ENCODE peak calls at places on chromosomes 2 and 18, in nine cellular contexts. One of them, this sample, is unnamed.

GRCh38 chr2:188765522-188765921 is 208.7 kb upstream of the COL3A1 start:
- DNase-seq in C1 segment of cervical spinal cord: no peak
- DNase-seq in iPS-NIHi11: peak; percentile 25
- DNase-seq in body of pancreas: no peak
- DNase-seq in NCI-H1092 treated with DMSO at 0.1 percent for 48 hours: no peak
- DNase-seq in osteocyte: no peak
- DNase-seq in ACHN: peak; percentile 28
- DNase-seq in colonic mucosa: no peak
- DNase-seq in activated CD8-positive, alpha-beta T cell treated with anti-CD3 and anti-CD28 coated beads for 36 hours: peak; percentile 8
- DNase-seq in this sample: no peak

GRCh38 chr2:226488034-226488433 is 311.6 kb downstream of the IRS1 start:
- DNase-seq in colonic mucosa: no peak
- DNase-seq in ACHN: no peak
- DNase-seq in NCI-H1092 treated with DMSO at 0.1 percent for 48 hours: no peak
- DNase-seq in iPS-NIHi11: no peak
- DNase-seq in body of pancreas: no peak
- DNase-seq in C1 segment of cervical spinal cord: no peak
- DNase-seq in osteocyte: no peak
- DNase-seq in activated CD8-positive, alpha-beta T cell treated with anti-CD3 and anti-CD28 coated beads for 36 hours: no peak
- DNase-seq in this sample: no peak

GRCh38 chr18:41871229-41872000 is 83.6 kb upstream of the PIK3C3 start:
- DNase-seq in NCI-H1092 treated with DMSO at 0.1 percent for 48 hours: no peak
- DNase-seq in osteocyte: no peak
- DNase-seq in iPS-NIHi11: no peak
- DNase-seq in ACHN: no peak
- DNase-seq in C1 segment of cervical spinal cord: no peak
- DNase-seq in body of pancreas: no peak
- DNase-seq in colonic mucosa: no peak
- DNase-seq in activated CD8-positive, alpha-beta T cell treated with anti-CD3 and anti-CD28 coated beads for 36 hours: no peak
- DNase-seq in this sample: no peak

GRCh38 chr2:143259368-143259958 is 130.2 kb downstream of the ARHGAP15 start:
- DNase-seq in C1 segment of cervical spinal cord: no peak
- DNase-seq in osteocyte: no peak
- DNase-seq in ACHN: peak; percentile 72
- DNase-seq in colonic mucosa: peak; percentile 69
- DNase-seq in iPS-NIHi11: peak; percentile 52
- DNase-seq in body of pancreas: peak; percentile 75
- DNase-seq in NCI-H1092 treated with DMSO at 0.1 percent for 48 hours: peak; percentile 44
- DNase-seq in activated CD8-positive, alpha-beta T cell treated with anti-CD3 and anti-CD28 coated beads for 36 hours: peak; percentile 87
- DNase-seq in this sample: peak; percentile 86

GRCh38 chr2:186590538-186591441 is 934 bp downstream of the ITGAV start:
- DNase-seq in ACHN: peak; percentile 51
- DNase-seq in activated CD8-positive, alpha-beta T cell treated with anti-CD3 and anti-CD28 coated beads for 36 hours: peak; percentile 35
- DNase-seq in colonic mucosa: peak; percentile 49
- DNase-seq in NCI-H1092 treated with DMSO at 0.1 percent for 48 hours: no peak
- DNase-seq in osteocyte: no peak
- DNase-seq in body of pancreas: peak; percentile 17
- DNase-seq in C1 segment of cervical spinal cord: no peak
- DNase-seq in iPS-NIHi11: peak; percentile 30
- DNase-seq in this sample: peak; percentile 79

GRCh38 chr2:117523267-117523666 is 291.2 kb upstream of the DDX18 start:
- DNase-seq in iPS-NIHi11: peak; percentile 19
- DNase-seq in body of pancreas: peak; percentile 89
- DNase-seq in activated CD8-positive, alpha-beta T cell treated with anti-CD3 and anti-CD28 coated beads for 36 hours: no peak
- DNase-seq in colonic mucosa: peak; percentile 94
- DNase-seq in C1 segment of cervical spinal cord: no peak
- DNase-seq in NCI-H1092 treated with DMSO at 0.1 percent for 48 hours: peak; percentile 64
- DNase-seq in ACHN: no peak
- DNase-seq in osteocyte: no peak
- DNase-seq in this sample: peak; percentile 32

GRCh38 chr2:180520206-180520605 is 460.2 kb upstream of the UBE2E3 start:
- DNase-seq in C1 segment of cervical spinal cord: no peak
- DNase-seq in body of pancreas: no peak
- DNase-seq in NCI-H1092 treated with DMSO at 0.1 percent for 48 hours: peak; percentile 40
- DNase-seq in ACHN: peak; percentile 28
- DNase-seq in osteocyte: no peak
- DNase-seq in iPS-NIHi11: no peak
- DNase-seq in colonic mucosa: peak; percentile 18
- DNase-seq in activated CD8-positive, alpha-beta T cell treated with anti-CD3 and anti-CD28 coated beads for 36 hours: no peak
- DNase-seq in this sample: no peak

GRCh38 chr2:48714240-48714639 is 41.3 kb downstream of the LHCGR start:
- DNase-seq in colonic mucosa: no peak
- DNase-seq in activated CD8-positive, alpha-beta T cell treated with anti-CD3 and anti-CD28 coated beads for 36 hours: no peak
- DNase-seq in C1 segment of cervical spinal cord: no peak
- DNase-seq in osteocyte: no peak
- DNase-seq in NCI-H1092 treated with DMSO at 0.1 percent for 48 hours: no peak
- DNase-seq in iPS-NIHi11: no peak
- DNase-seq in ACHN: no peak
- DNase-seq in body of pancreas: no peak
- DNase-seq in this sample: no peak

GRCh38 chr2:5250482-5250881 is 441.7 kb upstream of the SOX11 start:
- DNase-seq in NCI-H1092 treated with DMSO at 0.1 percent for 48 hours: no peak
- DNase-seq in activated CD8-positive, alpha-beta T cell treated with anti-CD3 and anti-CD28 coated beads for 36 hours: no peak
- DNase-seq in C1 segment of cervical spinal cord: no peak
- DNase-seq in ACHN: no peak
- DNase-seq in iPS-NIHi11: peak; percentile 31
- DNase-seq in colonic mucosa: no peak
- DNase-seq in osteocyte: no peak
- DNase-seq in body of pancreas: no peak
- DNase-seq in this sample: no peak

GRCh38 chr2:23489471-23490400 is 104.8 kb downstream of the KLHL29 start:
- DNase-seq in iPS-NIHi11: no peak
- DNase-seq in C1 segment of cervical spinal cord: no peak
- DNase-seq in colonic mucosa: no peak
- DNase-seq in NCI-H1092 treated with DMSO at 0.1 percent for 48 hours: no peak
- DNase-seq in ACHN: no peak
- DNase-seq in body of pancreas: no peak
- DNase-seq in osteocyte: no peak
- DNase-seq in activated CD8-positive, alpha-beta T cell treated with anti-CD3 and anti-CD28 coated beads for 36 hours: peak; percentile 81
- DNase-seq in this sample: no peak

GRCh38 chr2:142791335-142791734 is 86.1 kb upstream of the KYNU start:
- DNase-seq in iPS-NIHi11: no peak
- DNase-seq in ACHN: no peak
- DNase-seq in NCI-H1092 treated with DMSO at 0.1 percent for 48 hours: no peak
- DNase-seq in osteocyte: no peak
- DNase-seq in colonic mucosa: no peak
- DNase-seq in activated CD8-positive, alpha-beta T cell treated with anti-CD3 and anti-CD28 coated beads for 36 hours: no peak
- DNase-seq in C1 segment of cervical spinal cord: no peak
- DNase-seq in body of pancreas: no peak
- DNase-seq in this sample: no peak

GRCh38 chr18:40678318-40678717 is 1276.7 kb upstream of the PIK3C3 start:
- DNase-seq in osteocyte: no peak
- DNase-seq in activated CD8-positive, alpha-beta T cell treated with anti-CD3 and anti-CD28 coated beads for 36 hours: no peak
- DNase-seq in colonic mucosa: no peak
- DNase-seq in NCI-H1092 treated with DMSO at 0.1 percent for 48 hours: no peak
- DNase-seq in body of pancreas: no peak
- DNase-seq in C1 segment of cervical spinal cord: no peak
- DNase-seq in iPS-NIHi11: no peak
- DNase-seq in ACHN: no peak
- DNase-seq in this sample: no peak

GRCh38 chr2:55420901-55421300 is 1.2 kb upstream of the CCDC88A start:
- DNase-seq in activated CD8-positive, alpha-beta T cell treated with anti-CD3 and anti-CD28 coated beads for 36 hours: no peak
- DNase-seq in iPS-NIHi11: no peak
- DNase-seq in ACHN: no peak
- DNase-seq in C1 segment of cervical spinal cord: no peak
- DNase-seq in colonic mucosa: no peak
- DNase-seq in osteocyte: no peak
- DNase-seq in body of pancreas: no peak
- DNase-seq in NCI-H1092 treated with DMSO at 0.1 percent for 48 hours: no peak
- DNase-seq in this sample: no peak

GRCh38 chr2:3692375-3692774 is 11.0 kb upstream of the DCDC2C start:
- DNase-seq in NCI-H1092 treated with DMSO at 0.1 percent for 48 hours: peak; percentile 9
- DNase-seq in C1 segment of cervical spinal cord: no peak
- DNase-seq in iPS-NIHi11: peak; percentile 55
- DNase-seq in colonic mucosa: no peak
- DNase-seq in osteocyte: no peak
- DNase-seq in ACHN: peak; percentile 46
- DNase-seq in activated CD8-positive, alpha-beta T cell treated with anti-CD3 and anti-CD28 coated beads for 36 hours: no peak
- DNase-seq in body of pancreas: no peak
- DNase-seq in this sample: no peak

GRCh38 chr2:123514808-123515207 is 510.3 kb upstream of the CNTNAP5 start:
- DNase-seq in iPS-NIHi11: no peak
- DNase-seq in osteocyte: no peak
- DNase-seq in NCI-H1092 treated with DMSO at 0.1 percent for 48 hours: no peak
- DNase-seq in ACHN: no peak
- DNase-seq in body of pancreas: no peak
- DNase-seq in colonic mucosa: no peak
- DNase-seq in C1 segment of cervical spinal cord: no peak
- DNase-seq in activated CD8-positive, alpha-beta T cell treated with anti-CD3 and anti-CD28 coated beads for 36 hours: no peak
- DNase-seq in this sample: no peak

GRCh38 chr2:91442246-91442905 is 2750.9 kb downstream of the RPIA start:
- DNase-seq in activated CD8-positive, alpha-beta T cell treated with anti-CD3 and anti-CD28 coated beads for 36 hours: peak; percentile 7
- DNase-seq in body of pancreas: no peak
- DNase-seq in colonic mucosa: peak; percentile 18
- DNase-seq in C1 segment of cervical spinal cord: no peak
- DNase-seq in osteocyte: peak; percentile 91
- DNase-seq in NCI-H1092 treated with DMSO at 0.1 percent for 48 hours: no peak
- DNase-seq in iPS-NIHi11: peak; percentile 26
- DNase-seq in ACHN: no peak
- DNase-seq in this sample: no peak

GRCh38 chr2:195535911-195536522 is 121.0 kb upstream of the SLC39A10 start:
- DNase-seq in activated CD8-positive, alpha-beta T cell treated with anti-CD3 and anti-CD28 coated beads for 36 hours: peak; percentile 90
- DNase-seq in ACHN: no peak
- DNase-seq in body of pancreas: peak; percentile 48
- DNase-seq in iPS-NIHi11: no peak
- DNase-seq in NCI-H1092 treated with DMSO at 0.1 percent for 48 hours: no peak
- DNase-seq in colonic mucosa: peak; percentile 33
- DNase-seq in osteocyte: no peak
- DNase-seq in C1 segment of cervical spinal cord: no peak
- DNase-seq in this sample: peak; percentile 37

GRCh38 chr2:199136681-199137080 is 321.1 kb downstream of the SATB2 start:
- DNase-seq in osteocyte: no peak
- DNase-seq in iPS-NIHi11: no peak
- DNase-seq in NCI-H1092 treated with DMSO at 0.1 percent for 48 hours: no peak
- DNase-seq in C1 segment of cervical spinal cord: no peak
- DNase-seq in activated CD8-positive, alpha-beta T cell treated with anti-CD3 and anti-CD28 coated beads for 36 hours: no peak
- DNase-seq in ACHN: peak; percentile 67
- DNase-seq in colonic mucosa: peak; percentile 27
- DNase-seq in body of pancreas: no peak
- DNase-seq in this sample: no peak

GRCh38 chr2:52572469-52572894 is 1195.1 kb upstream of the CHAC2 start:
- DNase-seq in iPS-NIHi11: no peak
- DNase-seq in C1 segment of cervical spinal cord: no peak
- DNase-seq in activated CD8-positive, alpha-beta T cell treated with anti-CD3 and anti-CD28 coated beads for 36 hours: no peak
- DNase-seq in NCI-H1092 treated with DMSO at 0.1 percent for 48 hours: no peak
- DNase-seq in osteocyte: peak; percentile 84
- DNase-seq in body of pancreas: no peak
- DNase-seq in colonic mucosa: no peak
- DNase-seq in ACHN: no peak
- DNase-seq in this sample: no peak

GRCh38 chr2:134273240-134273983 is 19.5 kb downstream of the MGAT5 start:
- DNase-seq in C1 segment of cervical spinal cord: no peak
- DNase-seq in NCI-H1092 treated with DMSO at 0.1 percent for 48 hours: no peak
- DNase-seq in colonic mucosa: no peak
- DNase-seq in activated CD8-positive, alpha-beta T cell treated with anti-CD3 and anti-CD28 coated beads for 36 hours: no peak
- DNase-seq in iPS-NIHi11: no peak
- DNase-seq in ACHN: no peak
- DNase-seq in body of pancreas: no peak
- DNase-seq in osteocyte: no peak
- DNase-seq in this sample: no peak

GRCh38 chr2:26086779-26087178 is 52.9 kb downstream of the RAB10 start:
- DNase-seq in osteocyte: no peak
- DNase-seq in activated CD8-positive, alpha-beta T cell treated with anti-CD3 and anti-CD28 coated beads for 36 hours: no peak
- DNase-seq in iPS-NIHi11: no peak
- DNase-seq in colonic mucosa: no peak
- DNase-seq in NCI-H1092 treated with DMSO at 0.1 percent for 48 hours: no peak
- DNase-seq in C1 segment of cervical spinal cord: no peak
- DNase-seq in ACHN: no peak
- DNase-seq in body of pancreas: no peak
- DNase-seq in this sample: no peak

GRCh38 chr2:20362701-20363435 is 12.2 kb upstream of the PUM2 start:
- DNase-seq in C1 segment of cervical spinal cord: no peak
- DNase-seq in iPS-NIHi11: no peak
- DNase-seq in body of pancreas: no peak
- DNase-seq in colonic mucosa: no peak
- DNase-seq in osteocyte: peak; percentile 32
- DNase-seq in NCI-H1092 treated with DMSO at 0.1 percent for 48 hours: no peak
- DNase-seq in activated CD8-positive, alpha-beta T cell treated with anti-CD3 and anti-CD28 coated beads for 36 hours: no peak
- DNase-seq in ACHN: no peak
- DNase-seq in this sample: no peak

GRCh38 chr18:42839408-42839807 is 276.1 kb downstream of the RIT2 start:
- DNase-seq in iPS-NIHi11: no peak
- DNase-seq in activated CD8-positive, alpha-beta T cell treated with anti-CD3 and anti-CD28 coated beads for 36 hours: no peak
- DNase-seq in colonic mucosa: no peak
- DNase-seq in C1 segment of cervical spinal cord: no peak
- DNase-seq in NCI-H1092 treated with DMSO at 0.1 percent for 48 hours: no peak
- DNase-seq in osteocyte: no peak
- DNase-seq in body of pancreas: no peak
- DNase-seq in ACHN: no peak
- DNase-seq in this sample: no peak

GRCh38 chr2:241546771-241547498 is 11.6 kb upstream of the BOK start:
- DNase-seq in body of pancreas: no peak
- DNase-seq in ACHN: peak; percentile 90
- DNase-seq in activated CD8-positive, alpha-beta T cell treated with anti-CD3 and anti-CD28 coated beads for 36 hours: no peak
- DNase-seq in colonic mucosa: no peak
- DNase-seq in NCI-H1092 treated with DMSO at 0.1 percent for 48 hours: no peak
- DNase-seq in C1 segment of cervical spinal cord: no peak
- DNase-seq in osteocyte: no peak
- DNase-seq in iPS-NIHi11: peak; percentile 30
- DNase-seq in this sample: peak; percentile 43

GRCh38 chr2:106685180-106685897 is 198.2 kb downstream of the CD8B2 start:
- DNase-seq in iPS-NIHi11: no peak
- DNase-seq in ACHN: no peak
- DNase-seq in C1 segment of cervical spinal cord: no peak
- DNase-seq in body of pancreas: no peak
- DNase-seq in activated CD8-positive, alpha-beta T cell treated with anti-CD3 and anti-CD28 coated beads for 36 hours: no peak
- DNase-seq in colonic mucosa: no peak
- DNase-seq in NCI-H1092 treated with DMSO at 0.1 percent for 48 hours: no peak
- DNase-seq in osteocyte: no peak
- DNase-seq in this sample: no peak

GRCh38 chr2:241993386-241994005 is 124.0 kb downstream of the RTP5 start:
- DNase-seq in ACHN: no peak
- DNase-seq in colonic mucosa: no peak
- DNase-seq in activated CD8-positive, alpha-beta T cell treated with anti-CD3 and anti-CD28 coated beads for 36 hours: no peak
- DNase-seq in iPS-NIHi11: no peak
- DNase-seq in body of pancreas: no peak
- DNase-seq in osteocyte: no peak
- DNase-seq in NCI-H1092 treated with DMSO at 0.1 percent for 48 hours: no peak
- DNase-seq in C1 segment of cervical spinal cord: no peak
- DNase-seq in this sample: no peak